ENCODE peak calls at places on chromosomes 16 and 17, in nine cellular contexts. One of them, this sample, is unnamed.

GRCh38 chr17:269616-270514 is 82.7 kb downstream of the RPH3AL start:
- DNase-seq in upper lobe of right lung: peak
- DNase-seq in RWPE1: no peak
- DNase-seq in OCI-LY7: no peak
- DNase-seq in left ventricle myocardium inferior: no peak
- DNase-seq in tibial nerve: no peak
- DNase-seq in gastrocnemius medialis: no peak
- DNase-seq in ascending aorta: no peak
- DNase-seq in CD4-positive, alpha-beta T cell: no peak
- DNase-seq in this sample: no peak

GRCh38 chr17:50440172-50440837 is 14.3 kb downstream of the ACSF2 start:
- DNase-seq in upper lobe of right lung: peak
- DNase-seq in RWPE1: no peak
- DNase-seq in OCI-LY7: no peak
- DNase-seq in left ventricle myocardium inferior: no peak
- DNase-seq in tibial nerve: no peak
- DNase-seq in gastrocnemius medialis: no peak
- DNase-seq in ascending aorta: no peak
- DNase-seq in CD4-positive, alpha-beta T cell: no peak
- DNase-seq in this sample: no peak

GRCh38 chr16:22353933-22354541 is 20.4 kb downstream of the CDR2 start:
- DNase-seq in upper lobe of right lung: no peak
- DNase-seq in RWPE1: no peak
- DNase-seq in OCI-LY7: no peak
- DNase-seq in left ventricle myocardium inferior: no peak
- DNase-seq in tibial nerve: no peak
- DNase-seq in gastrocnemius medialis: no peak
- DNase-seq in ascending aorta: no peak
- DNase-seq in CD4-positive, alpha-beta T cell: no peak
- DNase-seq in this sample: no peak

GRCh38 chr17:75288784-75289121 is 480 bp downstream of the SLC25A19 start:
- DNase-seq in upper lobe of right lung: peak
- DNase-seq in RWPE1: peak
- DNase-seq in OCI-LY7: peak
- DNase-seq in left ventricle myocardium inferior: no peak
- DNase-seq in tibial nerve: no peak
- DNase-seq in gastrocnemius medialis: no peak
- DNase-seq in ascending aorta: no peak
- DNase-seq in CD4-positive, alpha-beta T cell: no peak
- DNase-seq in this sample: no peak

GRCh38 chr17:27771576-27771975 is 28.8 kb downstream of the NOS2 start:
- DNase-seq in upper lobe of right lung: no peak
- DNase-seq in RWPE1: no peak
- DNase-seq in OCI-LY7: no peak
- DNase-seq in left ventricle myocardium inferior: no peak
- DNase-seq in tibial nerve: no peak
- DNase-seq in gastrocnemius medialis: no peak
- DNase-seq in ascending aorta: no peak
- DNase-seq in CD4-positive, alpha-beta T cell: no peak
- DNase-seq in this sample: no peak

GRCh38 chr16:263182-263774 is 12.5 kb downstream of the RGS11 start:
- DNase-seq in upper lobe of right lung: peak
- DNase-seq in RWPE1: no peak
- DNase-seq in OCI-LY7: no peak
- DNase-seq in left ventricle myocardium inferior: no peak
- DNase-seq in tibial nerve: no peak
- DNase-seq in gastrocnemius medialis: no peak
- DNase-seq in ascending aorta: no peak
- DNase-seq in CD4-positive, alpha-beta T cell: no peak
- DNase-seq in this sample: no peak

GRCh38 chr16:31008154-31008950 is 2.1 kb downstream of the STX1B start:
- DNase-seq in upper lobe of right lung: no peak
- DNase-seq in RWPE1: no peak
- DNase-seq in OCI-LY7: no peak
- DNase-seq in left ventricle myocardium inferior: no peak
- DNase-seq in tibial nerve: no peak
- DNase-seq in gastrocnemius medialis: no peak
- DNase-seq in ascending aorta: no peak
- DNase-seq in CD4-positive, alpha-beta T cell: no peak
- DNase-seq in this sample: peak

GRCh38 chr17:61966201-61966600 is 38.4 kb upstream of the INTS2 start:
- DNase-seq in upper lobe of right lung: no peak
- DNase-seq in RWPE1: no peak
- DNase-seq in OCI-LY7: no peak
- DNase-seq in left ventricle myocardium inferior: no peak
- DNase-seq in tibial nerve: no peak
- DNase-seq in gastrocnemius medialis: no peak
- DNase-seq in ascending aorta: no peak
- DNase-seq in CD4-positive, alpha-beta T cell: no peak
- DNase-seq in this sample: no peak

GRCh38 chr16:69267633-69268032 is 43.5 kb upstream of the VPS4A start:
- DNase-seq in upper lobe of right lung: no peak
- DNase-seq in RWPE1: no peak
- DNase-seq in OCI-LY7: no peak
- DNase-seq in left ventricle myocardium inferior: no peak
- DNase-seq in tibial nerve: no peak
- DNase-seq in gastrocnemius medialis: no peak
- DNase-seq in ascending aorta: no peak
- DNase-seq in CD4-positive, alpha-beta T cell: no peak
- DNase-seq in this sample: no peak

GRCh38 chr16:69273009-69273408 is 38.1 kb upstream of the VPS4A start:
- DNase-seq in upper lobe of right lung: no peak
- DNase-seq in RWPE1: no peak
- DNase-seq in OCI-LY7: no peak
- DNase-seq in left ventricle myocardium inferior: no peak
- DNase-seq in tibial nerve: no peak
- DNase-seq in gastrocnemius medialis: no peak
- DNase-seq in ascending aorta: no peak
- DNase-seq in CD4-positive, alpha-beta T cell: no peak
- DNase-seq in this sample: peak

GRCh38 chr16:69274699-69275235 is 36.4 kb upstream of the VPS4A start:
- DNase-seq in upper lobe of right lung: no peak
- DNase-seq in RWPE1: no peak
- DNase-seq in OCI-LY7: no peak
- DNase-seq in left ventricle myocardium inferior: no peak
- DNase-seq in tibial nerve: no peak
- DNase-seq in gastrocnemius medialis: no peak
- DNase-seq in ascending aorta: no peak
- DNase-seq in CD4-positive, alpha-beta T cell: no peak
- DNase-seq in this sample: no peak

GRCh38 chr16:69270395-69270794 is 40.8 kb upstream of the VPS4A start:
- DNase-seq in upper lobe of right lung: no peak
- DNase-seq in RWPE1: no peak
- DNase-seq in OCI-LY7: no peak
- DNase-seq in left ventricle myocardium inferior: no peak
- DNase-seq in tibial nerve: no peak
- DNase-seq in gastrocnemius medialis: no peak
- DNase-seq in ascending aorta: no peak
- DNase-seq in CD4-positive, alpha-beta T cell: no peak
- DNase-seq in this sample: no peak

GRCh38 chr16:69270831-69271230 is 40.3 kb upstream of the VPS4A start:
- DNase-seq in upper lobe of right lung: no peak
- DNase-seq in RWPE1: no peak
- DNase-seq in OCI-LY7: no peak
- DNase-seq in left ventricle myocardium inferior: no peak
- DNase-seq in tibial nerve: no peak
- DNase-seq in gastrocnemius medialis: no peak
- DNase-seq in ascending aorta: no peak
- DNase-seq in CD4-positive, alpha-beta T cell: no peak
- DNase-seq in this sample: no peak
- H3K27ac ChIP-seq in upper lobe of right lung: no peak
- H3K27ac ChIP-seq in RWPE1: no peak
- H3K27ac ChIP-seq in OCI-LY7: no peak
- H3K27ac ChIP-seq in left ventricle myocardium inferior: no peak
- H3K27ac ChIP-seq in tibial nerve: no peak
- H3K27ac ChIP-seq in gastrocnemius medialis: no peak
- H3K27ac ChIP-seq in ascending aorta: no peak
- H3K27ac ChIP-seq in CD4-positive, alpha-beta T cell: no peak
- H3K27ac ChIP-seq in this sample: no peak

GRCh38 chr16:71442041-71442440 is at the start of gene TLE7:
- DNase-seq in upper lobe of right lung: no peak
- DNase-seq in RWPE1: no peak
- DNase-seq in OCI-LY7: no peak
- DNase-seq in left ventricle myocardium inferior: no peak
- DNase-seq in tibial nerve: no peak
- DNase-seq in gastrocnemius medialis: no peak
- DNase-seq in ascending aorta: no peak
- DNase-seq in CD4-positive, alpha-beta T cell: no peak
- DNase-seq in this sample: no peak

GRCh38 chr16:71443714-71444113 is 1.9 kb upstream of the TLE7 start:
- DNase-seq in upper lobe of right lung: no peak
- DNase-seq in RWPE1: no peak
- DNase-seq in OCI-LY7: no peak
- DNase-seq in left ventricle myocardium inferior: no peak
- DNase-seq in tibial nerve: no peak
- DNase-seq in gastrocnemius medialis: no peak
- DNase-seq in ascending aorta: no peak
- DNase-seq in CD4-positive, alpha-beta T cell: no peak
- DNase-seq in this sample: no peak

GRCh38 chr16:71439531-71439930 is 2.3 kb downstream of the TLE7 start:
- DNase-seq in upper lobe of right lung: no peak
- DNase-seq in RWPE1: no peak
- DNase-seq in OCI-LY7: no peak
- DNase-seq in left ventricle myocardium inferior: no peak
- DNase-seq in tibial nerve: no peak
- DNase-seq in gastrocnemius medialis: no peak
- DNase-seq in ascending aorta: no peak
- DNase-seq in CD4-positive, alpha-beta T cell: no peak
- DNase-seq in this sample: no peak

GRCh38 chr16:71440669-71441347 is 1.0 kb downstream of the TLE7 start:
- DNase-seq in upper lobe of right lung: no peak
- DNase-seq in RWPE1: peak
- DNase-seq in OCI-LY7: no peak
- DNase-seq in left ventricle myocardium inferior: no peak
- DNase-seq in tibial nerve: no peak
- DNase-seq in gastrocnemius medialis: no peak
- DNase-seq in ascending aorta: no peak
- DNase-seq in CD4-positive, alpha-beta T cell: no peak
- DNase-seq in this sample: no peak

GRCh38 chr16:71441348-71441781 is 489 bp downstream of the TLE7 start:
- DNase-seq in upper lobe of right lung: no peak
- DNase-seq in RWPE1: no peak
- DNase-seq in OCI-LY7: no peak
- DNase-seq in left ventricle myocardium inferior: no peak
- DNase-seq in tibial nerve: no peak
- DNase-seq in gastrocnemius medialis: no peak
- DNase-seq in ascending aorta: no peak
- DNase-seq in CD4-positive, alpha-beta T cell: no peak
- DNase-seq in this sample: no peak
- TF ChIP-seq CTCF in upper lobe of right lung: peak
- TF ChIP-seq CTCF in RWPE1: no peak
- TF ChIP-seq CTCF in OCI-LY7: no peak
- TF ChIP-seq CTCF in left ventricle myocardium inferior: peak
- TF ChIP-seq CTCF in tibial nerve: no peak
- TF ChIP-seq CTCF in gastrocnemius medialis: peak
- TF ChIP-seq CTCF in ascending aorta: no peak
- TF ChIP-seq CTCF in CD4-positive, alpha-beta T cell: peak
- TF ChIP-seq CTCF in this sample: peak

GRCh38 chr16:10312023-10312422 is 73.8 kb upstream of the ATF7IP2 start:
- DNase-seq in upper lobe of right lung: no peak
- DNase-seq in RWPE1: no peak
- DNase-seq in OCI-LY7: no peak
- DNase-seq in left ventricle myocardium inferior: no peak
- DNase-seq in tibial nerve: no peak
- DNase-seq in gastrocnemius medialis: no peak
- DNase-seq in ascending aorta: no peak
- DNase-seq in CD4-positive, alpha-beta T cell: no peak
- DNase-seq in this sample: no peak

GRCh38 chr16:10314811-10315210 is 71.0 kb upstream of the ATF7IP2 start:
- DNase-seq in upper lobe of right lung: no peak
- DNase-seq in RWPE1: peak
- DNase-seq in OCI-LY7: peak
- DNase-seq in left ventricle myocardium inferior: no peak
- DNase-seq in tibial nerve: no peak
- DNase-seq in gastrocnemius medialis: no peak
- DNase-seq in ascending aorta: no peak
- DNase-seq in CD4-positive, alpha-beta T cell: no peak
- DNase-seq in this sample: peak

GRCh38 chr16:10314317-10314716 is 71.5 kb upstream of the ATF7IP2 start:
- DNase-seq in upper lobe of right lung: no peak
- DNase-seq in RWPE1: no peak
- DNase-seq in OCI-LY7: no peak
- DNase-seq in left ventricle myocardium inferior: no peak
- DNase-seq in tibial nerve: no peak
- DNase-seq in gastrocnemius medialis: no peak
- DNase-seq in ascending aorta: no peak
- DNase-seq in CD4-positive, alpha-beta T cell: no peak
- DNase-seq in this sample: no peak

GRCh38 chr16:10309271-10309932 is 76.5 kb upstream of the ATF7IP2 start:
- DNase-seq in upper lobe of right lung: no peak
- DNase-seq in RWPE1: no peak
- DNase-seq in OCI-LY7: no peak
- DNase-seq in left ventricle myocardium inferior: no peak
- DNase-seq in tibial nerve: no peak
- DNase-seq in gastrocnemius medialis: no peak
- DNase-seq in ascending aorta: no peak
- DNase-seq in CD4-positive, alpha-beta T cell: no peak
- DNase-seq in this sample: no peak

DNA sequence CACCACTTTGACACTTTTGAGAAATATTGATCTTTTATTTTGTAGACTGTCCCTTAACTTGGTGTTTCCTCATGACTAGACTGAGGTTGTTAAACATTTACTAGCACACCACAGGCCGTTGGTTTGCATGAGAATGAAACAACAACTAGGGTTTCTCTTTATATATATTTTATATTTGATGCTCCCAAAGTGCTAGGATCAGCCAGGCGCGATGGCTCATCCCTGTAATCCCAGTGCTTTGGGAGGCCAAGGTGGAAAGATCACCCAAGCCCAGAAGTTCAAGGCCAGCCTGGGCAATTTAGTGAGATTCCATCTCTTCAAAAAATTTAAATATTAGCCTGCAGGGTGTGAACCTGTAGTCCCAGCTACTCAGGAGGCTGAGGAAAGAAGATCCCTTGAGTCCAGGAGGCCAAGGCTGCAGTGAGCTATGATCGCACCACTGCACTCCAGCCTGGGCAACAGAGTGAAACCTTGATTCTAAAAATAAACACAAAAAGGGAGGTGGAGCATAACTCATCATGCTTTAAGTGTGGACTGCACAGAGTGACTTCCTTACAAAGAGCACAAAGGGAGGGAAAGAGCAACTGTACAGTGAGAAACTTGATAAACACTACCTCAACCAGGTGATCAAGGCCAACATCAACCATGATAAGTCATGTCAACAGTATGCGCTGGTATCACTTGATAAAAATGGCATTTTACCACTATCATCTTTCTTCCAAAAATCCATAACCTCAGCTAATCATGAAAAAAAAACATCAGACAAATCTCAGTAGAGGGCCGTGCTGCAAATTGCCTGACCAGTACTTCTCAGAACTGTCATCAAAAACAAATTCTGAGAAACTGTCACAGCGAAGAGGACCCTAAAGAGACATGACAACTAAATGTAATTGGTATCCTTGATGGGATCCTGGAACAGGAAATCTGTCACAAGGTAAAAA is 72.8 kb upstream of the ATF7IP2 start:
- DNase-seq in upper lobe of right lung: no peak
- DNase-seq in RWPE1: no peak
- DNase-seq in OCI-LY7: peak
- DNase-seq in left ventricle myocardium inferior: no peak
- DNase-seq in tibial nerve: no peak
- DNase-seq in gastrocnemius medialis: no peak
- DNase-seq in ascending aorta: no peak
- DNase-seq in CD4-positive, alpha-beta T cell: no peak
- DNase-seq in this sample: no peak
- H3K27ac ChIP-seq in upper lobe of right lung: no peak
- H3K27ac ChIP-seq in RWPE1: no peak
- H3K27ac ChIP-seq in OCI-LY7: peak
- H3K27ac ChIP-seq in left ventricle myocardium inferior: no peak
- H3K27ac ChIP-seq in tibial nerve: no peak
- H3K27ac ChIP-seq in gastrocnemius medialis: no peak
- H3K27ac ChIP-seq in ascending aorta: no peak
- H3K27ac ChIP-seq in CD4-positive, alpha-beta T cell: no peak
- H3K27ac ChIP-seq in this sample: no peak

DNA sequence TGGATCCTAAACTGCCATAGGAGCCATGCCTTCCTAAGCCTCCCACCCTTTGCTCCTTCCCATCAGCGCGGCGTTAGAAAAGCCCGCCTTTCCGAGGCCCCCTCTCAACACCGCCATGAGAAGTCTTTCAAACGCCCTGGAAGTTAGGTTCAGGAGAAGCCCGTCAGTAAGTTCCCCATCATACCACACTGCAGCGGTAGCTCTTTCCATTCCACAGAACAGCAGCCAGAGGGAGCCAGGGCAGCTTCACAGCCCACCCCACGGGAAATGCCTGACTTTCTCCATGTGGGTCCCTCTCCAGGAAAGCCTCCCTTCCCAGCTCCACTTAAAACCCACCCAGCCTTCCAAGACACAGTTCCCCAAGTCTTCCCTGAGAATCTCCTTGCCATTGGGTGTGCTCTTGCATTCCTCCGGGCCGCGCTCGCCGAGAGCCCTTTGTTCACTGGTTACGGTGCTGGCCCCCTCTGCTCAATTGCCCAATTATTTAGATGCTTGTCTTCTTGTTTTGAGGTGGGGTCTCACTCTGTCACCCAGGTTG is 28.7 kb downstream of the KIAA0513 start:
- DNase-seq in upper lobe of right lung: no peak
- DNase-seq in RWPE1: no peak
- DNase-seq in OCI-LY7: peak
- DNase-seq in left ventricle myocardium inferior: no peak
- DNase-seq in tibial nerve: no peak
- DNase-seq in gastrocnemius medialis: no peak
- DNase-seq in ascending aorta: no peak
- DNase-seq in CD4-positive, alpha-beta T cell: no peak
- DNase-seq in this sample: no peak
- TF ChIP-seq CTCF in upper lobe of right lung: peak
- TF ChIP-seq CTCF in RWPE1: no peak
- TF ChIP-seq CTCF in OCI-LY7: peak
- TF ChIP-seq CTCF in left ventricle myocardium inferior: peak
- TF ChIP-seq CTCF in tibial nerve: peak
- TF ChIP-seq CTCF in gastrocnemius medialis: no peak
- TF ChIP-seq CTCF in ascending aorta: no peak
- TF ChIP-seq CTCF in CD4-positive, alpha-beta T cell: peak
- TF ChIP-seq CTCF in this sample: peak

This sample was measured in brain microvascular endothelial cell.